ENCODE peak calls at places on chromosome X, in ten cellular contexts. One of them, this sample, is unnamed. For H3K36me3, the result is how much of the 10 kb centered on the place peaks cover.

GRCh38 chrX:40938418-40938817 is 146.8 kb upstream of the USP9X start:
- DNase-seq in IMR-90: peak
- DNase-seq in thyroid gland: no peak
- DNase-seq in stomach: no peak
- DNase-seq in breast epithelium: no peak
- DNase-seq in tibial nerve: no peak
- DNase-seq in heart left ventricle: no peak
- DNase-seq in body of pancreas: no peak
- DNase-seq in ovary: no peak
- DNase-seq in adrenal gland: no peak
- DNase-seq in this sample: no peak

GRCh38 chrX:154750301-154751120 is at the start of gene GAB3:
- DNase-seq in IMR-90: peak
- DNase-seq in thyroid gland: peak
- DNase-seq in stomach: peak
- DNase-seq in breast epithelium: no peak
- DNase-seq in tibial nerve: no peak
- DNase-seq in heart left ventricle: peak
- DNase-seq in body of pancreas: peak
- DNase-seq in ovary: no peak
- DNase-seq in adrenal gland: no peak
- DNase-seq in this sample: peak

GRCh38 chrX:48083212-48083611 is 11.8 kb upstream of the ZNF630 start:
- DNase-seq in IMR-90: peak
- DNase-seq in thyroid gland: peak
- DNase-seq in stomach: peak
- DNase-seq in breast epithelium: peak
- DNase-seq in tibial nerve: peak
- DNase-seq in heart left ventricle: peak
- DNase-seq in body of pancreas: peak
- DNase-seq in ovary: peak
- DNase-seq in adrenal gland: peak
- DNase-seq in this sample: peak

GRCh38 chrX:74015379-74016019 is 288.5 kb upstream of the ZCCHC13 start:
- DNase-seq in IMR-90: peak
- DNase-seq in thyroid gland: peak
- DNase-seq in stomach: peak
- DNase-seq in breast epithelium: peak
- DNase-seq in tibial nerve: peak
- DNase-seq in heart left ventricle: peak
- DNase-seq in body of pancreas: peak
- DNase-seq in ovary: peak
- DNase-seq in adrenal gland: peak
- DNase-seq in this sample: peak

GRCh38 chrX:46376246-46376885 is 168.9 kb downstream of the ZNF674 start:
- DNase-seq in IMR-90: peak
- DNase-seq in thyroid gland: peak
- DNase-seq in stomach: no peak
- DNase-seq in breast epithelium: peak
- DNase-seq in tibial nerve: peak
- DNase-seq in heart left ventricle: no peak
- DNase-seq in body of pancreas: no peak
- DNase-seq in ovary: no peak
- DNase-seq in adrenal gland: peak
- DNase-seq in this sample: no peak

GRCh38 chrX:53211391-53211978 is 13.5 kb downstream of the KDM5C start:
- DNase-seq in IMR-90: peak
- DNase-seq in thyroid gland: no peak
- DNase-seq in stomach: no peak
- DNase-seq in breast epithelium: no peak
- DNase-seq in tibial nerve: no peak
- DNase-seq in heart left ventricle: no peak
- DNase-seq in body of pancreas: no peak
- DNase-seq in ovary: no peak
- DNase-seq in adrenal gland: no peak
- DNase-seq in this sample: no peak

GRCh38 chrX:136143714-136144113 is 3.6 kb upstream of the FHL1 start:
- DNase-seq in IMR-90: no peak
- DNase-seq in thyroid gland: no peak
- DNase-seq in stomach: no peak
- DNase-seq in breast epithelium: no peak
- DNase-seq in tibial nerve: no peak
- DNase-seq in heart left ventricle: no peak
- DNase-seq in body of pancreas: no peak
- DNase-seq in ovary: no peak
- DNase-seq in adrenal gland: no peak
- DNase-seq in this sample: no peak

GRCh38 chrX:38220024-38220935 is at the start of gene SRPX:
- DNase-seq in IMR-90: peak
- DNase-seq in thyroid gland: peak
- DNase-seq in stomach: peak
- DNase-seq in breast epithelium: no peak
- DNase-seq in tibial nerve: peak
- DNase-seq in heart left ventricle: peak
- DNase-seq in body of pancreas: peak
- DNase-seq in ovary: no peak
- DNase-seq in adrenal gland: peak
- DNase-seq in this sample: no peak

GRCh38 chrX:42028113-42028512 is 104.8 kb upstream of the CASK start:
- DNase-seq in IMR-90: no peak
- DNase-seq in thyroid gland: no peak
- DNase-seq in stomach: no peak
- DNase-seq in breast epithelium: no peak
- DNase-seq in tibial nerve: no peak
- DNase-seq in heart left ventricle: no peak
- DNase-seq in body of pancreas: peak
- DNase-seq in ovary: no peak
- DNase-seq in adrenal gland: no peak
- DNase-seq in this sample: peak

GRCh38 chrX:22063284-22063683 is 31.2 kb downstream of the PHEX start:
- DNase-seq in IMR-90: no peak
- DNase-seq in thyroid gland: peak
- DNase-seq in stomach: no peak
- DNase-seq in breast epithelium: no peak
- DNase-seq in tibial nerve: no peak
- DNase-seq in heart left ventricle: no peak
- DNase-seq in body of pancreas: no peak
- DNase-seq in ovary: no peak
- DNase-seq in adrenal gland: no peak
- DNase-seq in this sample: peak

GRCh38 chrX:2325076-2325784 is 175.5 kb downstream of the DHRSX start:
- DNase-seq in IMR-90: peak
- DNase-seq in thyroid gland: peak
- DNase-seq in stomach: peak
- DNase-seq in breast epithelium: peak
- DNase-seq in tibial nerve: no peak
- DNase-seq in heart left ventricle: peak
- DNase-seq in body of pancreas: peak
- DNase-seq in ovary: peak
- DNase-seq in adrenal gland: peak
- DNase-seq in this sample: peak

GRCh38 chrX:42269186-42269585 is 345.8 kb upstream of the CASK start:
- DNase-seq in IMR-90: peak
- DNase-seq in thyroid gland: no peak
- DNase-seq in stomach: no peak
- DNase-seq in breast epithelium: no peak
- DNase-seq in tibial nerve: no peak
- DNase-seq in heart left ventricle: no peak
- DNase-seq in body of pancreas: no peak
- DNase-seq in ovary: no peak
- DNase-seq in adrenal gland: no peak
- DNase-seq in this sample: no peak

GRCh38 chrX:88612870-88613329 is 134.1 kb upstream of the CPXCR1 start:
- DNase-seq in IMR-90: no peak
- DNase-seq in thyroid gland: no peak
- DNase-seq in stomach: no peak
- DNase-seq in breast epithelium: no peak
- DNase-seq in tibial nerve: no peak
- DNase-seq in heart left ventricle: no peak
- DNase-seq in body of pancreas: no peak
- DNase-seq in ovary: no peak
- DNase-seq in adrenal gland: no peak
- DNase-seq in this sample: no peak

GRCh38 chrX:48786341-48786800 is at the start of gene GATA1:
- DNase-seq in IMR-90: no peak
- DNase-seq in thyroid gland: no peak
- DNase-seq in stomach: no peak
- DNase-seq in breast epithelium: no peak
- DNase-seq in tibial nerve: no peak
- DNase-seq in heart left ventricle: no peak
- DNase-seq in body of pancreas: no peak
- DNase-seq in ovary: no peak
- DNase-seq in adrenal gland: no peak
- DNase-seq in this sample: no peak

GRCh38 chrX:29318051-29318450 is 730.8 kb downstream of the IL1RAPL1 start:
- DNase-seq in IMR-90: peak
- DNase-seq in thyroid gland: no peak
- DNase-seq in stomach: no peak
- DNase-seq in breast epithelium: no peak
- DNase-seq in tibial nerve: no peak
- DNase-seq in heart left ventricle: no peak
- DNase-seq in body of pancreas: no peak
- DNase-seq in ovary: no peak
- DNase-seq in adrenal gland: no peak
- DNase-seq in this sample: no peak

GRCh38 chrX:40166582-40166981 is 68.8 kb upstream of the BCOR start:
- DNase-seq in IMR-90: peak
- DNase-seq in thyroid gland: no peak
- DNase-seq in stomach: no peak
- DNase-seq in breast epithelium: no peak
- DNase-seq in tibial nerve: no peak
- DNase-seq in heart left ventricle: no peak
- DNase-seq in body of pancreas: no peak
- DNase-seq in ovary: peak
- DNase-seq in adrenal gland: no peak
- DNase-seq in this sample: no peak

DNA sequence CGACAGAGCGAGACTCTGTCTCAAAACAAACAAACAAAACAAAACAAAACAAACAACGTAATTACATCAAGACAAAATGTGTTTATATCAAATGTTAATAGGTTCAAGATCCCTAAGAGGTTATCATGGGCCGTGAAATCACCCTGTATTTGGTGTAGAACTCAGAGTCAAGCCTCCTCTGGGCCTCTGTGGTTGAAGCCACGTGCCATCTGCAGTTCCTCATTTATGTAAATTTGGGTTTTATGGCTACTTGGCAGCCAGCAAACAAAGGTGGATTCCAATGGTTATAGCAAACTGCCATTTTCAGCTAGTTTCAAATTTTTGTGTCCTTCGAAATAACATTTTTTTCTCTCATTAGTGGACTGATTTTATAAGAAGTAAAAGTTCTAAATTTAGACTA is 16.4 kb downstream of the NSDHL start:
- DNase-seq in IMR-90: no peak
- DNase-seq in thyroid gland: no peak
- DNase-seq in stomach: no peak
- DNase-seq in breast epithelium: no peak
- DNase-seq in tibial nerve: no peak
- DNase-seq in heart left ventricle: no peak
- DNase-seq in body of pancreas: no peak
- DNase-seq in ovary: no peak
- DNase-seq in adrenal gland: no peak
- DNase-seq in this sample: no peak
- H3K36me3 ChIP-seq in IMR-90: under half
- H3K36me3 ChIP-seq in thyroid gland: under half
- H3K36me3 ChIP-seq in stomach: under half
- H3K36me3 ChIP-seq in breast epithelium: under half
- H3K36me3 ChIP-seq in tibial nerve: under half
- H3K36me3 ChIP-seq in heart left ventricle: under half
- H3K36me3 ChIP-seq in body of pancreas: under half
- H3K36me3 ChIP-seq in ovary: under half
- H3K36me3 ChIP-seq in adrenal gland: under half
- H3K36me3 ChIP-seq in this sample: under half

DNA sequence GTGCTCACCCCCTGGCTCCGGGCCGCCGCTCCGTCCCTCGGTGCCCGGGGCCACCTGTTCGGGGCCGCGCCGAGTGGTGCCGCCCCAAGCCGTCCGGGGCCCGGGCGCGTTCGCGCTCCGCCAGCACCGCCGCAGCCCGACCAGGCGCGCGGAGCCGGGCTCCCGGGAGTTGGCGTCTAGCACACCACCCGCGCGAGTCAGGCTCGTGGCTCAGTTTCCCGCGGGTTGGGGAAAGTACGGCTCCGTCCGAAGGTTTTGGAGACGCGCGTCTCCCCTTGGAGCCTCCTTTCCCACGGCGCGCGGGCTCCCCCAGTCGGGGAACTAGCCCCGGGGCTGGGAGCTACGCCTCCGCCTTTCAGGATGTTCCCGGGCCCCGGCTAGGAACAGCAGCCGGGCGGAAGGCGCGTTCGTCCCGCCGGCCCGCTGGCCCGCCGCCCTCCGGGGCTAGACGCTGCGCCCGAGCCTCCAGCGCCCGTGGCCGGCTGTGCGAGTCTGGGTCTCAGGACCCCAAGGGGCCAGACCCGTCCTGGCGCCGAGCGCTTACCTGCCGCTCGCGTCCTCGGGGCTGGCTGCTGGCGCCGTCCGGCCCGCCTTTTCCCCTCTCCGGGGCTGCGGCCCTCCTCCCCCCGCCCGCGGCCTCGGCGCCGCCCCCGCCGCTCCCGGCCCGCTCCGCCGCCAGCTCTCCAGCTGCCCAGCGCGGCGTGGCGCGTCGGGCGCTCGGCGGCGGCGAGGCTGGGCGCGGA is at the start of gene ADGRG2:
- DNase-seq in IMR-90: peak
- DNase-seq in thyroid gland: peak
- DNase-seq in stomach: peak
- DNase-seq in breast epithelium: no peak
- DNase-seq in tibial nerve: peak
- DNase-seq in heart left ventricle: peak
- DNase-seq in body of pancreas: peak
- DNase-seq in ovary: peak
- DNase-seq in adrenal gland: no peak
- DNase-seq in this sample: no peak
- TF ChIP-seq POLR2A in IMR-90: no peak
- TF ChIP-seq POLR2A in thyroid gland: no peak
- TF ChIP-seq POLR2A in stomach: no peak
- TF ChIP-seq POLR2A in breast epithelium: no peak
- TF ChIP-seq POLR2A in tibial nerve: no peak
- TF ChIP-seq POLR2A in heart left ventricle: no peak
- TF ChIP-seq POLR2A in body of pancreas: no peak
- TF ChIP-seq POLR2A in ovary: no peak
- TF ChIP-seq POLR2A in adrenal gland: no peak
- TF ChIP-seq POLR2A in this sample: no peak

GRCh38 chrX:120468071-120468470 is 1.0 kb downstream of the LAMP2 start:
- DNase-seq in IMR-90: no peak
- DNase-seq in thyroid gland: no peak
- DNase-seq in stomach: no peak
- DNase-seq in breast epithelium: no peak
- DNase-seq in tibial nerve: no peak
- DNase-seq in heart left ventricle: no peak
- DNase-seq in body of pancreas: no peak
- DNase-seq in ovary: no peak
- DNase-seq in adrenal gland: no peak
- DNase-seq in this sample: no peak
- H3K4me3 ChIP-seq in IMR-90: peak
- H3K4me3 ChIP-seq in thyroid gland: peak
- H3K4me3 ChIP-seq in stomach: peak
- H3K4me3 ChIP-seq in breast epithelium: peak
- H3K4me3 ChIP-seq in tibial nerve: peak
- H3K4me3 ChIP-seq in heart left ventricle: peak
- H3K4me3 ChIP-seq in body of pancreas: peak
- H3K4me3 ChIP-seq in ovary: peak
- H3K4me3 ChIP-seq in adrenal gland: no peak
- H3K4me3 ChIP-seq in this sample: peak

GRCh38 chrX:133600536-133600935 is 185.2 kb upstream of the GPC4 start:
- DNase-seq in IMR-90: no peak
- DNase-seq in thyroid gland: no peak
- DNase-seq in stomach: no peak
- DNase-seq in breast epithelium: no peak
- DNase-seq in tibial nerve: no peak
- DNase-seq in heart left ventricle: no peak
- DNase-seq in body of pancreas: no peak
- DNase-seq in ovary: no peak
- DNase-seq in adrenal gland: no peak
- DNase-seq in this sample: no peak
- H3K36me3 ChIP-seq in IMR-90: under half
- H3K36me3 ChIP-seq in thyroid gland: under half
- H3K36me3 ChIP-seq in stomach: under half
- H3K36me3 ChIP-seq in breast epithelium: under half
- H3K36me3 ChIP-seq in tibial nerve: under half
- H3K36me3 ChIP-seq in heart left ventricle: under half
- H3K36me3 ChIP-seq in body of pancreas: under half
- H3K36me3 ChIP-seq in ovary: under half
- H3K36me3 ChIP-seq in adrenal gland: under half
- H3K36me3 ChIP-seq in this sample: under half

This sample was measured in Peyer's patch.